ENCODE peak calls at places on chromosomes 7 and 10, in five cellular contexts. One of them, this sample, is unnamed.

GRCh38 chr7:102891693-102892261 is 21.0 kb upstream of the LRRC17 start:
- DNase-seq in endothelial cell: no peak
- DNase-seq in upper lobe of left lung: no peak
- DNase-seq in cardiac fibroblast: peak; percentile 90
- DNase-seq in nephron progenitor cell: no peak
- DNase-seq in this sample: no peak

GRCh38 chr10:110273474-110273873 is 31.2 kb downstream of the SMNDC1 start:
- DNase-seq in upper lobe of left lung: peak; percentile 92
- DNase-seq in nephron progenitor cell: no peak
- DNase-seq in cardiac fibroblast: peak; percentile 91
- DNase-seq in endothelial cell: no peak
- DNase-seq in this sample: no peak

GRCh38 chr10:21528452-21529235 is 3.2 kb upstream of the SKIDA1 start:
- DNase-seq in upper lobe of left lung: no peak
- DNase-seq in endothelial cell: no peak
- DNase-seq in cardiac fibroblast: no peak
- DNase-seq in nephron progenitor cell: no peak
- DNase-seq in this sample: no peak

GRCh38 chr10:43046288-43046991 is 30.4 kb upstream of the RET start:
- DNase-seq in endothelial cell: no peak
- DNase-seq in upper lobe of left lung: peak; percentile 17
- DNase-seq in cardiac fibroblast: no peak
- DNase-seq in nephron progenitor cell: peak; percentile 8
- DNase-seq in this sample: peak; percentile 6

GRCh38 chr7:129514683-129515082 is 12.4 kb downstream of the SMKR1 start:
- DNase-seq in nephron progenitor cell: no peak
- DNase-seq in upper lobe of left lung: no peak
- DNase-seq in cardiac fibroblast: no peak
- DNase-seq in endothelial cell: no peak
- DNase-seq in this sample: no peak

GRCh38 chr7:32051128-32051527 is 19.1 kb downstream of the PDE1C start:
- DNase-seq in upper lobe of left lung: no peak
- DNase-seq in cardiac fibroblast: no peak
- DNase-seq in nephron progenitor cell: no peak
- DNase-seq in endothelial cell: no peak
- DNase-seq in this sample: no peak

GRCh38 chr10:103669243-103669929 is 175.9 kb downstream of the NEURL1 start:
- DNase-seq in cardiac fibroblast: no peak
- DNase-seq in nephron progenitor cell: no peak
- DNase-seq in upper lobe of left lung: no peak
- DNase-seq in endothelial cell: no peak
- DNase-seq in this sample: no peak

GRCh38 chr7:69864822-69865221 is 266.5 kb downstream of the AUTS2 start:
- DNase-seq in nephron progenitor cell: no peak
- DNase-seq in cardiac fibroblast: no peak
- DNase-seq in endothelial cell: no peak
- DNase-seq in upper lobe of left lung: no peak
- DNase-seq in this sample: no peak

GRCh38 chr7:18900801-18901200 is 216.6 kb downstream of the TWIST1 start:
- DNase-seq in endothelial cell: no peak
- DNase-seq in nephron progenitor cell: no peak
- DNase-seq in cardiac fibroblast: peak; percentile 39
- DNase-seq in upper lobe of left lung: no peak
- DNase-seq in this sample: no peak

GRCh38 chr10:85548038-85548437 is 818.6 kb downstream of the GRID1 start:
- DNase-seq in cardiac fibroblast: peak; percentile 37
- DNase-seq in upper lobe of left lung: peak; percentile 25
- DNase-seq in nephron progenitor cell: peak; percentile 12
- DNase-seq in endothelial cell: peak; percentile 21
- DNase-seq in this sample: no peak

GRCh38 chr7:117041822-117042221 is 88.5 kb downstream of the ST7 start:
- DNase-seq in upper lobe of left lung: no peak
- DNase-seq in cardiac fibroblast: no peak
- DNase-seq in nephron progenitor cell: no peak
- DNase-seq in endothelial cell: no peak
- DNase-seq in this sample: no peak

GRCh38 chr10:18527692-18528091 is 123.7 kb downstream of the NSUN6 start:
- DNase-seq in nephron progenitor cell: no peak
- DNase-seq in cardiac fibroblast: no peak
- DNase-seq in endothelial cell: no peak
- DNase-seq in upper lobe of left lung: no peak
- DNase-seq in this sample: no peak

GRCh38 chr7:22183522-22184280 is 173.3 kb downstream of the RAPGEF5 start:
- DNase-seq in upper lobe of left lung: no peak
- DNase-seq in cardiac fibroblast: no peak
- DNase-seq in endothelial cell: no peak
- DNase-seq in nephron progenitor cell: no peak
- DNase-seq in this sample: no peak

GRCh38 chr10:43759216-43759615 is 110.5 kb upstream of the ZNF32 start:
- DNase-seq in endothelial cell: no peak
- DNase-seq in cardiac fibroblast: no peak
- DNase-seq in upper lobe of left lung: no peak
- DNase-seq in nephron progenitor cell: no peak
- DNase-seq in this sample: no peak

GRCh38 chr7:28953628-28954027 is 4.5 kb downstream of the TRIL start:
- DNase-seq in endothelial cell: no peak
- DNase-seq in upper lobe of left lung: no peak
- DNase-seq in cardiac fibroblast: peak; percentile 56
- DNase-seq in nephron progenitor cell: no peak
- DNase-seq in this sample: no peak

GRCh38 chr10:16756561-16757221 is 60.5 kb downstream of the RSU1 start:
- DNase-seq in endothelial cell: no peak
- DNase-seq in upper lobe of left lung: no peak
- DNase-seq in cardiac fibroblast: peak; percentile 56
- DNase-seq in nephron progenitor cell: no peak
- DNase-seq in this sample: no peak

GRCh38 chr7:100426516-100426915 is 2.0 kb downstream of the ZCWPW1 start:
- DNase-seq in endothelial cell: no peak
- DNase-seq in cardiac fibroblast: no peak
- DNase-seq in upper lobe of left lung: no peak
- DNase-seq in nephron progenitor cell: no peak
- DNase-seq in this sample: no peak

GRCh38 chr7:81780914-81781693 is 11.3 kb upstream of the HGF start:
- DNase-seq in endothelial cell: no peak
- DNase-seq in cardiac fibroblast: no peak
- DNase-seq in nephron progenitor cell: no peak
- DNase-seq in upper lobe of left lung: no peak
- DNase-seq in this sample: no peak

GRCh38 chr10:4688620-4689019 is 137.4 kb upstream of the AKR1E2 start:
- DNase-seq in upper lobe of left lung: no peak
- DNase-seq in cardiac fibroblast: peak; percentile 30
- DNase-seq in nephron progenitor cell: no peak
- DNase-seq in endothelial cell: no peak
- DNase-seq in this sample: no peak

GRCh38 chr10:125001313-125002043 is 59.6 kb downstream of the ZRANB1 start:
- DNase-seq in cardiac fibroblast: no peak
- DNase-seq in nephron progenitor cell: no peak
- DNase-seq in upper lobe of left lung: peak; percentile 20
- DNase-seq in endothelial cell: no peak
- DNase-seq in this sample: no peak

GRCh38 chr7:324011-324410 is 34.0 kb downstream of the FOXL3 start:
- DNase-seq in cardiac fibroblast: no peak
- DNase-seq in endothelial cell: no peak
- DNase-seq in upper lobe of left lung: no peak
- DNase-seq in nephron progenitor cell: no peak
- DNase-seq in this sample: no peak

GRCh38 chr10:49598986-49599385 is 11.1 kb upstream of the SLC18A3 start:
- DNase-seq in upper lobe of left lung: no peak
- DNase-seq in cardiac fibroblast: no peak
- DNase-seq in endothelial cell: no peak
- DNase-seq in nephron progenitor cell: no peak
- DNase-seq in this sample: no peak

GRCh38 chr10:110699859-110700468 is 55.8 kb downstream of the RBM20 start:
- DNase-seq in upper lobe of left lung: no peak
- DNase-seq in nephron progenitor cell: no peak
- DNase-seq in endothelial cell: no peak
- DNase-seq in cardiac fibroblast: no peak
- DNase-seq in this sample: no peak

GRCh38 chr7:30761214-30762156 is 9.6 kb downstream of the INMT start:
- DNase-seq in upper lobe of left lung: no peak
- DNase-seq in cardiac fibroblast: peak; percentile 98
- DNase-seq in endothelial cell: no peak
- DNase-seq in nephron progenitor cell: no peak
- DNase-seq in this sample: no peak

GRCh38 chr7:126792501-126792900 is 460.2 kb downstream of the GRM8 start:
- DNase-seq in upper lobe of left lung: no peak
- DNase-seq in nephron progenitor cell: no peak
- DNase-seq in cardiac fibroblast: no peak
- DNase-seq in endothelial cell: no peak
- DNase-seq in this sample: no peak

GRCh38 chr7:151695856-151696555 is 176.3 kb upstream of the RHEB start:
- DNase-seq in nephron progenitor cell: no peak
- DNase-seq in endothelial cell: no peak
- DNase-seq in upper lobe of left lung: no peak
- DNase-seq in cardiac fibroblast: no peak
- DNase-seq in this sample: no peak

GRCh38 chr7:44379366-44380178 is 54.2 kb upstream of the CAMK2B start:
- DNase-seq in upper lobe of left lung: no peak
- DNase-seq in cardiac fibroblast: peak; percentile 34
- DNase-seq in endothelial cell: no peak
- DNase-seq in nephron progenitor cell: no peak
- DNase-seq in this sample: no peak

GRCh38 chr7:44376429-44377133 is 51.2 kb upstream of the CAMK2B start:
- DNase-seq in cardiac fibroblast: no peak
- DNase-seq in upper lobe of left lung: no peak
- DNase-seq in endothelial cell: no peak
- DNase-seq in nephron progenitor cell: no peak
- DNase-seq in this sample: no peak

GRCh38 chr7:44378744-44379143 is 53.4 kb upstream of the CAMK2B start:
- DNase-seq in nephron progenitor cell: no peak
- DNase-seq in upper lobe of left lung: no peak
- DNase-seq in endothelial cell: no peak
- DNase-seq in cardiac fibroblast: peak; percentile 89
- DNase-seq in this sample: no peak

GRCh38 chr7:44377134-44377463 is 51.7 kb upstream of the CAMK2B start:
- DNase-seq in nephron progenitor cell: no peak
- DNase-seq in cardiac fibroblast: no peak
- DNase-seq in upper lobe of left lung: no peak
- DNase-seq in endothelial cell: no peak
- DNase-seq in this sample: no peak

DNA sequence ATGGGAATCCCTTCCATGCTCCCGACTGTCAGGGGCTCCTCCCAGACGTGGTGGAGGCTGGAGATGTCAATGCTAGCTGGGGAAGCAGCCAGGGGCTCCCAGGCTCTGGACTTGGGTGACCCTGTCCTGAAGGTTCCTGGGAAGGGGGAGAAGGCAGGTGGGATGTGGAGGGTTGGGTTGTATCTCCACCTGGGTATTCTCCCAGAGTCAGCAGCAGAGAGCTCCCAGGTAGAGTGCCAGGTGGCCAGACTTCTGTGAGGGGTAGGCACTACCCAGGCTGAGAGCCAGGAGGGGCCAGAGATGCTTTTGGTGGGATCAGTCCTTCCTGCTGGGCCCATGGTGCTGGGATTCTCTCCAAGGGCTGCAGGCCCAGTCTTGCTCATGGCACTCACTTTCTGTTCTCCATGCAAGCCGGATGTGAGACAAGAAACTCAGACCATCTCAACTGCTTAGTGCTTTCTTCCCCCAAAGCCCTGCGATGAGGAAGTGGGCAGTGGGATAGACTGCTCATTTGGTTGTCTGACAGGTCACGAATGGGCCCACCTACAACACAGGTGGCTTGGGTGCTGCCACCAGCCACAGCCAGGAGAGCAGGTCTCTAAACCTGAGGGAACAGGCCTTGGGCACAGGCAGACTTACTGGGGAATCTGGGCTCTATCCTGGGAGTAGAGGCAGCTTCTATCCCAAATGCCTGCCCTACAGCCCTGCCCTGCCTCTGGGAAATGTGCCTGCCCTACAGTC is 52.5 kb upstream of the CAMK2B start:
- DNase-seq in cardiac fibroblast: no peak
- DNase-seq in upper lobe of left lung: no peak
- DNase-seq in nephron progenitor cell: no peak
- DNase-seq in endothelial cell: no peak
- DNase-seq in this sample: no peak
- TF ChIP-seq CTCF in cardiac fibroblast: no peak
- TF ChIP-seq CTCF in upper lobe of left lung: no peak
- TF ChIP-seq CTCF in nephron progenitor cell: no peak
- TF ChIP-seq CTCF in endothelial cell: no peak
- TF ChIP-seq CTCF in this sample: no peak

GRCh38 chr10:116810895-116811294 is 38.4 kb upstream of the ENO4 start:
- DNase-seq in endothelial cell: no peak
- DNase-seq in cardiac fibroblast: no peak
- DNase-seq in nephron progenitor cell: no peak
- DNase-seq in upper lobe of left lung: no peak
- DNase-seq in this sample: no peak

GRCh38 chr10:116811691-116812090 is 37.6 kb upstream of the ENO4 start:
- DNase-seq in nephron progenitor cell: no peak
- DNase-seq in cardiac fibroblast: no peak
- DNase-seq in upper lobe of left lung: no peak
- DNase-seq in endothelial cell: no peak
- DNase-seq in this sample: no peak

GRCh38 chr10:116808706-116809105 is 40.6 kb upstream of the ENO4 start:
- DNase-seq in endothelial cell: no peak
- DNase-seq in nephron progenitor cell: no peak
- DNase-seq in upper lobe of left lung: no peak
- DNase-seq in cardiac fibroblast: no peak
- DNase-seq in this sample: no peak

GRCh38 chr10:116809528-116810500 is 39.5 kb upstream of the ENO4 start:
- DNase-seq in upper lobe of left lung: peak; percentile 55
- DNase-seq in cardiac fibroblast: no peak
- DNase-seq in nephron progenitor cell: peak; percentile 52
- DNase-seq in endothelial cell: peak; percentile 42
- DNase-seq in this sample: no peak
- TF ChIP-seq CTCF in upper lobe of left lung: no peak
- TF ChIP-seq CTCF in cardiac fibroblast: peak; percentile 51
- TF ChIP-seq CTCF in nephron progenitor cell: peak; percentile 60
- TF ChIP-seq CTCF in endothelial cell: peak; percentile 72
- TF ChIP-seq CTCF in this sample: no peak

GRCh38 chr10:100945754-100946153 is 23.6 kb upstream of the SEMA4G start:
- DNase-seq in nephron progenitor cell: no peak
- DNase-seq in endothelial cell: no peak
- DNase-seq in upper lobe of left lung: no peak
- DNase-seq in cardiac fibroblast: no peak
- DNase-seq in this sample: no peak

GRCh38 chr10:100939763-100940344 is 27.1 kb downstream of the SLF2 start:
- DNase-seq in endothelial cell: no peak
- DNase-seq in cardiac fibroblast: no peak
- DNase-seq in nephron progenitor cell: no peak
- DNase-seq in upper lobe of left lung: no peak
- DNase-seq in this sample: no peak

GRCh38 chr10:100948916-100949315 is 20.4 kb upstream of the SEMA4G start:
- DNase-seq in cardiac fibroblast: no peak
- DNase-seq in nephron progenitor cell: no peak
- DNase-seq in endothelial cell: no peak
- DNase-seq in upper lobe of left lung: no peak
- DNase-seq in this sample: no peak

GRCh38 chr10:100942229-100942628 is 27.1 kb upstream of the SEMA4G start:
- DNase-seq in upper lobe of left lung: no peak
- DNase-seq in cardiac fibroblast: no peak
- DNase-seq in endothelial cell: no peak
- DNase-seq in nephron progenitor cell: no peak
- DNase-seq in this sample: no peak

GRCh38 chr10:100943508-100943907 is 25.8 kb upstream of the SEMA4G start:
- DNase-seq in cardiac fibroblast: no peak
- DNase-seq in upper lobe of left lung: no peak
- DNase-seq in nephron progenitor cell: no peak
- DNase-seq in endothelial cell: no peak
- DNase-seq in this sample: no peak
- TF ChIP-seq CTCF in cardiac fibroblast: no peak
- TF ChIP-seq CTCF in upper lobe of left lung: no peak
- TF ChIP-seq CTCF in nephron progenitor cell: no peak
- TF ChIP-seq CTCF in endothelial cell: no peak
- TF ChIP-seq CTCF in this sample: no peak

GRCh38 chr7:33686001-33686591 is 219.2 kb upstream of the BMPER start:
- DNase-seq in upper lobe of left lung: peak; percentile 49
- DNase-seq in nephron progenitor cell: peak; percentile 38
- DNase-seq in endothelial cell: no peak
- DNase-seq in cardiac fibroblast: no peak
- DNase-seq in this sample: no peak
- TF ChIP-seq CTCF in upper lobe of left lung: no peak
- TF ChIP-seq CTCF in nephron progenitor cell: no peak
- TF ChIP-seq CTCF in endothelial cell: no peak
- TF ChIP-seq CTCF in cardiac fibroblast: no peak
- TF ChIP-seq CTCF in this sample: no peak